ENCODE peak calls at places on chromosomes 12 and 14, in nine cellular contexts. T is activated CD4-positive, alpha-beta T cell treated with anti-CD3 and anti-CD28 coated beads, Interleukin-2, amount 50 U/mL, for 1 hour; Q is iPS-NIHi11; E is activated T-helper 1 cell treated with anti-CD3 and anti-CD28 coated beads, Interleukin-2, amount 50 U/mL, for 16 hours; M is NCI-H510A; A is pancreas; L is effector memory CD8-positive, alpha-beta T cell; F is AG10803; S is neural crest cell. P is an unnamed sample.

GRCh38 chr12:473198-473597 is 13.5 kb downstream of the B4GALNT3 start:
- DNase-seq in T (no peak), Q (no peak), E (no peak), M (no peak), A (no peak), L (no peak), F (no peak), S (no peak), P (no peak)

GRCh38 chr12:44616385-44616784 is 259.7 kb downstream of the NELL2 start:
- DNase-seq in T (no peak), Q (no peak), E (no peak), M (no peak), A (no peak), L (no peak), F (no peak), S (no peak), P (no peak)

GRCh38 chr12:90945070-90945649 is 9.8 kb downstream of the CCER1 start:
- DNase-seq in T (no peak), Q (no peak), E (no peak), M (no peak), A (no peak), L (no peak), F (peak), S (no peak), P (no peak)

GRCh38 chr14:21964180-21964579 is 290.6 kb upstream of the OR4E1 start:
- DNase-seq in T (no peak), Q (no peak), E (no peak), M (no peak), A (no peak), L (no peak), F (no peak), S (no peak), P (no peak)

GRCh38 chr12:130764475-130765185 is 48.5 kb upstream of the RIMBP2 start:
- DNase-seq in T (no peak), Q (no peak), E (no peak), M (no peak), A (no peak), L (no peak), F (peak), S (no peak), P (no peak)

GRCh38 chr12:81950871-81951270 is 191.7 kb upstream of the PPFIA2 start:
- DNase-seq in T (no peak), Q (no peak), E (no peak), M (no peak), A (no peak), L (no peak), F (no peak), S (no peak), P (no peak)

GRCh38 chr12:10395390-10395998 is 5.7 kb upstream of the KLRK1 start:
- DNase-seq in T (no peak), Q (peak), E (no peak), M (peak), A (no peak), L (peak), F (peak), S (no peak), P (no peak)

GRCh38 chr12:116609715-116610114 is 50.5 kb downstream of the MAP1LC3B2 start:
- DNase-seq in T (peak), Q (peak), E (no peak), M (no peak), A (no peak), L (peak), F (no peak), S (peak), P (no peak)

GRCh38 chr14:61434315-61434714 is 112.9 kb downstream of the PRKCH start:
- DNase-seq in T (no peak), Q (no peak), E (no peak), M (no peak), A (no peak), L (no peak), F (no peak), S (no peak), P (no peak)

GRCh38 chr12:124395986-124396385 is 101.1 kb downstream of the RFLNA start:
- DNase-seq in T (no peak), Q (no peak), E (no peak), M (no peak), A (no peak), L (no peak), F (peak), S (no peak), P (no peak)

GRCh38 chr12:82963961-82964360 is 277.3 kb downstream of the TMTC2 start:
- DNase-seq in T (no peak), Q (no peak), E (no peak), M (no peak), A (no peak), L (no peak), F (no peak), S (no peak), P (no peak)

GRCh38 chr14:67653651-67654280 is 20.7 kb downstream of the VTI1B start:
- DNase-seq in T (no peak), Q (no peak), E (no peak), M (no peak), A (no peak), L (no peak), F (peak), S (no peak), P (no peak)

GRCh38 chr14:60396718-60397343 is 89.0 kb downstream of the C14orf39 start:
- DNase-seq in T (no peak), Q (no peak), E (no peak), M (no peak), A (no peak), L (no peak), F (peak), S (no peak), P (no peak)

GRCh38 chr14:60616326-60617044 is 32.8 kb downstream of the SIX1 start:
- DNase-seq in T (no peak), Q (peak), E (no peak), M (peak), A (no peak), L (no peak), F (no peak), S (no peak), P (no peak)

GRCh38 chr14:38505221-38506095 is 249.6 kb upstream of the CLEC14A start:
- DNase-seq in T (no peak), Q (no peak), E (no peak), M (no peak), A (no peak), L (no peak), F (peak), S (no peak), P (no peak)

GRCh38 chr14:68922201-68922613 is 56.9 kb downstream of the ACTN1 start:
- DNase-seq in T (no peak), Q (no peak), E (no peak), M (no peak), A (no peak), L (no peak), F (no peak), S (no peak), P (no peak)

GRCh38 chr12:93862424-93862823 is 185.2 kb downstream of the CRADD start:
- DNase-seq in T (no peak), Q (no peak), E (no peak), M (no peak), A (no peak), L (no peak), F (peak), S (no peak), P (no peak)

GRCh38 chr12:95412826-95413311 is 61.1 kb upstream of the METAP2 start:
- DNase-seq in T (no peak), Q (no peak), E (no peak), M (no peak), A (no peak), L (no peak), F (peak), S (no peak), P (no peak)

GRCh38 chr12:123923038-123923437 is 49.6 kb downstream of the CCDC92 start:
- DNase-seq in T (no peak), Q (no peak), E (no peak), M (no peak), A (no peak), L (no peak), F (no peak), S (no peak), P (no peak)

GRCh38 chr12:26233620-26234019 is 38.2 kb downstream of the SSPN start:
- DNase-seq in T (no peak), Q (no peak), E (no peak), M (no peak), A (no peak), L (no peak), F (peak), S (no peak), P (no peak)

GRCh38 chr12:95318071-95318545 is 100.5 kb downstream of the VEZT start:
- DNase-seq in T (no peak), Q (no peak), E (no peak), M (no peak), A (no peak), L (no peak), F (peak), S (no peak), P (no peak)

GRCh38 chr12:89350661-89351488 is 1.4 kb downstream of the DUSP6 start:
- DNase-seq in T (no peak), Q (no peak), E (no peak), M (no peak), A (peak), L (no peak), F (peak), S (no peak), P (no peak)

GRCh38 chr12:25590021-25590721 is 37.1 kb upstream of the LMNTD1 start:
- DNase-seq in T (no peak), Q (no peak), E (no peak), M (no peak), A (no peak), L (no peak), F (no peak), S (no peak), P (no peak)

GRCh38 chr14:26765301-26765700 is 167.5 kb upstream of the NOVA1 start:
- DNase-seq in T (no peak), Q (no peak), E (no peak), M (no peak), A (no peak), L (no peak), F (peak), S (no peak), P (no peak)

GRCh38 chr12:121805171-121805687 is 1.4 kb downstream of the SETD1B start:
- DNase-seq in T (no peak), Q (no peak), E (no peak), M (no peak), A (peak), L (no peak), F (no peak), S (no peak), P (no peak)

GRCh38 chr14:70018713-70019201 is 139.5 kb downstream of the SMOC1 start:
- DNase-seq in T (no peak), Q (no peak), E (no peak), M (no peak), A (no peak), L (no peak), F (peak), S (no peak), P (no peak)

GRCh38 chr12:70638639-70639349 is 1.6 kb upstream of the PTPRB start:
- DNase-seq in T (no peak), Q (no peak), E (no peak), M (no peak), A (no peak), L (no peak), F (no peak), S (no peak), P (no peak)

GRCh38 chr14:22887990-22888378 is 5.0 kb downstream of the REM2 start:
- DNase-seq in T (peak), Q (no peak), E (peak), M (no peak), A (peak), L (no peak), F (no peak), S (no peak), P (no peak)

GRCh38 chr12:113214938-113215400 is 6.3 kb upstream of the TPCN1 start:
- DNase-seq in T (no peak), Q (no peak), E (no peak), M (no peak), A (no peak), L (no peak), F (peak), S (no peak), P (no peak)

GRCh38 chr12:30423330-30423729 is 272.3 kb downstream of the IPO8 start:
- DNase-seq in T (no peak), Q (no peak), E (no peak), M (no peak), A (no peak), L (no peak), F (no peak), S (no peak), P (no peak)

GRCh38 chr12:97148941-97149559 is 242.0 kb downstream of the NEDD1 start:
- DNase-seq in T (peak), Q (peak), E (no peak), M (no peak), A (peak), L (peak), F (peak), S (peak), P (no peak)

GRCh38 chr12:132286912-132287311 is 42.5 kb downstream of the GALNT9 start:
- DNase-seq in T (no peak), Q (no peak), E (no peak), M (no peak), A (peak), L (no peak), F (no peak), S (no peak), P (no peak)

GRCh38 chr12:47862157-47862556 is 42.5 kb upstream of the HDAC7 start:
- DNase-seq in T (no peak), Q (no peak), E (no peak), M (no peak), A (no peak), L (no peak), F (no peak), S (no peak), P (no peak)

P was measured in central memory CD8-positive, alpha-beta T cell.